ENCODE peak calls at places on chromosome 6, in six cellular contexts. U is activated naive CD8-positive, alpha-beta T cell treated with anti-CD3 and anti-CD28 coated beads, Interleukin-2, amount 50 U/mL, for 24 hours; K is astrocyte of the cerebellum; Y is heart right ventricle; G is activated B cell treated with CpG ODN at 0.5 μM for 24 hours; O is BE2C. E is an unnamed sample.

GRCh38 chr6:139923964-139924475 is 549.6 kb upstream of the CITED2 start:
- DNase-seq in K (no peak), U (no peak), Y (no peak), G (no peak), O (no peak), E (no peak)

GRCh38 chr6:43702522-43703440 is 15.2 kb upstream of the MRPS18A start:
- DNase-seq in U (peak; percentile 50), K (peak; percentile 64), O (peak; percentile 89), G (peak; percentile 50), Y (peak; percentile 94), E (peak; percentile 38)

GRCh38 chr6:37517411-37517812 is 17.7 kb upstream of the CCDC167 start:
- DNase-seq in K (no peak), O (no peak), Y (no peak), G (no peak), U (peak; percentile 72), E (no peak)

GRCh38 chr6:119333707-119334295 is 15.8 kb downstream of the MAN1A1 start:
- DNase-seq in K (no peak), O (no peak), G (no peak), U (no peak), Y (no peak), E (no peak)

GRCh38 chr6:14055541-14055940 is 62.0 kb upstream of the CD83 start:
- DNase-seq in K (no peak), U (no peak), O (no peak), Y (no peak), G (no peak), E (no peak)

GRCh38 chr6:113540491-113540890 is 316.7 kb upstream of the MARCKS start:
- DNase-seq in G (no peak), U (no peak), O (no peak), Y (no peak), K (peak; percentile 31), E (no peak)

GRCh38 chr6:151288711-151289398 is 49.1 kb downstream of the AKAP12 start:
- DNase-seq in K (no peak), O (peak; percentile 24), G (no peak), U (no peak), Y (no peak), E (no peak)

GRCh38 chr6:17394192-17394611 is 807 bp downstream of the CAP2 start:
- DNase-seq in U (peak; percentile 2), K (peak; percentile 65), Y (peak; percentile 23), O (no peak), G (no peak), E (no peak)

GRCh38 chr6:41713161-41713649 is 22.2 kb downstream of the TFEB start:
- DNase-seq in O (no peak), G (no peak), U (no peak), Y (peak; percentile 70), K (no peak), E (no peak)

GRCh38 chr6:127475823-127476176 is 16.6 kb upstream of the KIAA0408 start:
- DNase-seq in U (no peak), G (no peak), O (no peak), Y (no peak), K (no peak), E (no peak)

GRCh38 chr6:7107578-7108195 is at the start of gene RREB1:
- DNase-seq in Y (peak; percentile 62), U (peak; percentile 74), K (no peak), O (peak; percentile 55), G (peak; percentile 61), E (peak; percentile 93)

GRCh38 chr6:101129851-101130250 is 248.7 kb upstream of the ASCC3 start:
- DNase-seq in Y (no peak), U (no peak), O (no peak), K (no peak), G (no peak), E (no peak)

GRCh38 chr6:129031051-129031599 is 148.2 kb downstream of the LAMA2 start:
- DNase-seq in G (no peak), U (no peak), Y (no peak), K (peak; percentile 33), O (no peak), E (no peak)

GRCh38 chr6:51854347-51854746 is 233.1 kb downstream of the PKHD1 start:
- DNase-seq in U (no peak), Y (no peak), O (no peak), K (no peak), G (no peak), E (no peak)

GRCh38 chr6:109799664-109800063 is 108.6 kb downstream of the FIG4 start:
- DNase-seq in G (no peak), K (no peak), Y (no peak), U (no peak), O (no peak), E (no peak)

GRCh38 chr6:52724406-52725121 is 38.7 kb downstream of the GSTA2 start:
- DNase-seq in K (peak; percentile 18), G (peak; percentile 26), Y (peak; percentile 76), O (peak; percentile 75), U (peak; percentile 61), E (peak; percentile 80)

GRCh38 chr6:47168176-47168575 is 126.0 kb upstream of the ADGRF1 start:
- DNase-seq in U (no peak), K (peak; percentile 90), G (no peak), O (no peak), Y (peak; percentile 14), E (no peak)

GRCh38 chr6:137475103-137475502 is 19.1 kb downstream of the OLIG3 start:
- DNase-seq in K (no peak), O (no peak), G (no peak), Y (no peak), U (no peak), E (no peak)

GRCh38 chr6:84547341-84547794 is 217.0 kb downstream of the TBX18 start:
- DNase-seq in G (no peak), O (no peak), U (no peak), Y (no peak), K (no peak), E (no peak)

GRCh38 chr6:109449789-109450673 is 5.5 kb downstream of the MICAL1 start:
- DNase-seq in U (no peak), K (no peak), O (no peak), G (no peak), Y (no peak), E (no peak)

GRCh38 chr6:11166948-11167347 is 55.4 kb upstream of the ERVFRD-1 start:
- DNase-seq in G (no peak), O (no peak), K (no peak), U (no peak), Y (no peak), E (no peak)